ENCODE peak calls at places on chromosomes 2 and 18, in seven cellular contexts. One of them, this sample, is unnamed.

GRCh38 chr2:150388289-150388625 is 99.2 kb downstream of the RND3 start:
- DNase-seq in foreskin fibroblast: no peak
- DNase-seq in left ventricle myocardium inferior: no peak
- DNase-seq in right cardiac atrium: no peak
- DNase-seq in mesenchymal stem cell: no peak
- DNase-seq in Kasumi-1: no peak
- DNase-seq in iPS-NIHi11: no peak
- DNase-seq in this sample: no peak

GRCh38 chr2:45011621-45012602 is 2.7 kb upstream of the SIX2 start:
- DNase-seq in right cardiac atrium: no peak
- DNase-seq in mesenchymal stem cell: no peak
- DNase-seq in foreskin fibroblast: no peak
- DNase-seq in Kasumi-1: no peak
- DNase-seq in iPS-NIHi11: no peak
- DNase-seq in left ventricle myocardium inferior: no peak
- DNase-seq in this sample: no peak

GRCh38 chr2:31886700-31887099 is 124.1 kb downstream of the MEMO1 start:
- DNase-seq in right cardiac atrium: no peak
- DNase-seq in left ventricle myocardium inferior: no peak
- DNase-seq in iPS-NIHi11: peak
- DNase-seq in foreskin fibroblast: peak
- DNase-seq in mesenchymal stem cell: peak
- DNase-seq in Kasumi-1: peak
- DNase-seq in this sample: no peak

GRCh38 chr2:172672114-172672513 is 63.5 kb upstream of the RAPGEF4 start:
- DNase-seq in iPS-NIHi11: no peak
- DNase-seq in mesenchymal stem cell: no peak
- DNase-seq in foreskin fibroblast: peak
- DNase-seq in Kasumi-1: no peak
- DNase-seq in right cardiac atrium: no peak
- DNase-seq in left ventricle myocardium inferior: no peak
- DNase-seq in this sample: no peak

GRCh38 chr18:2848145-2848878 is 1.5 kb downstream of the EMILIN2 start:
- DNase-seq in left ventricle myocardium inferior: no peak
- DNase-seq in mesenchymal stem cell: peak
- DNase-seq in foreskin fibroblast: peak
- DNase-seq in right cardiac atrium: no peak
- DNase-seq in Kasumi-1: no peak
- DNase-seq in iPS-NIHi11: no peak
- DNase-seq in this sample: no peak

GRCh38 chr18:3584897-3585460 is 135.0 kb downstream of the TGIF1 start:
- DNase-seq in foreskin fibroblast: no peak
- DNase-seq in mesenchymal stem cell: no peak
- DNase-seq in iPS-NIHi11: peak
- DNase-seq in Kasumi-1: peak
- DNase-seq in right cardiac atrium: no peak
- DNase-seq in left ventricle myocardium inferior: no peak
- DNase-seq in this sample: no peak

GRCh38 chr18:36786686-36787085 is 42.1 kb downstream of the TPGS2 start:
- DNase-seq in mesenchymal stem cell: peak
- DNase-seq in right cardiac atrium: peak
- DNase-seq in left ventricle myocardium inferior: peak
- DNase-seq in iPS-NIHi11: no peak
- DNase-seq in foreskin fibroblast: peak
- DNase-seq in Kasumi-1: no peak
- DNase-seq in this sample: no peak

GRCh38 chr2:96114546-96114902 is 1.8 kb downstream of the ADRA2B start:
- DNase-seq in iPS-NIHi11: no peak
- DNase-seq in foreskin fibroblast: no peak
- DNase-seq in Kasumi-1: no peak
- DNase-seq in left ventricle myocardium inferior: peak
- DNase-seq in mesenchymal stem cell: no peak
- DNase-seq in right cardiac atrium: no peak
- DNase-seq in this sample: no peak

GRCh38 chr2:27446057-27446456 is 3.9 kb downstream of the KRTCAP3 start:
- DNase-seq in iPS-NIHi11: peak
- DNase-seq in left ventricle myocardium inferior: no peak
- DNase-seq in mesenchymal stem cell: no peak
- DNase-seq in foreskin fibroblast: no peak
- DNase-seq in right cardiac atrium: no peak
- DNase-seq in Kasumi-1: no peak
- DNase-seq in this sample: peak

GRCh38 chr2:85438291-85439110 is 20.0 kb downstream of the SH2D6 start:
- DNase-seq in left ventricle myocardium inferior: peak
- DNase-seq in mesenchymal stem cell: no peak
- DNase-seq in Kasumi-1: no peak
- DNase-seq in right cardiac atrium: peak
- DNase-seq in foreskin fibroblast: no peak
- DNase-seq in iPS-NIHi11: no peak
- DNase-seq in this sample: no peak

GRCh38 chr18:70423988-70424387 is 135.1 kb downstream of the SOCS6 start:
- DNase-seq in iPS-NIHi11: peak
- DNase-seq in foreskin fibroblast: peak
- DNase-seq in left ventricle myocardium inferior: no peak
- DNase-seq in mesenchymal stem cell: no peak
- DNase-seq in Kasumi-1: no peak
- DNase-seq in right cardiac atrium: no peak
- DNase-seq in this sample: no peak

GRCh38 chr2:51231071-51231470 is 199.1 kb upstream of the NRXN1 start:
- DNase-seq in left ventricle myocardium inferior: no peak
- DNase-seq in foreskin fibroblast: no peak
- DNase-seq in iPS-NIHi11: no peak
- DNase-seq in Kasumi-1: no peak
- DNase-seq in right cardiac atrium: no peak
- DNase-seq in mesenchymal stem cell: peak
- DNase-seq in this sample: no peak

GRCh38 chr2:112840068-112840445 is 3.5 kb upstream of the IL1B start:
- DNase-seq in foreskin fibroblast: no peak
- DNase-seq in iPS-NIHi11: no peak
- DNase-seq in mesenchymal stem cell: no peak
- DNase-seq in Kasumi-1: no peak
- DNase-seq in left ventricle myocardium inferior: no peak
- DNase-seq in right cardiac atrium: no peak
- DNase-seq in this sample: no peak

GRCh38 chr2:206939340-206939739 is at the start of gene CPO:
- DNase-seq in left ventricle myocardium inferior: no peak
- DNase-seq in iPS-NIHi11: no peak
- DNase-seq in foreskin fibroblast: no peak
- DNase-seq in right cardiac atrium: no peak
- DNase-seq in Kasumi-1: no peak
- DNase-seq in mesenchymal stem cell: no peak
- DNase-seq in this sample: no peak

GRCh38 chr2:129885735-129886134 is 93.7 kb upstream of the RAB6C start:
- DNase-seq in mesenchymal stem cell: no peak
- DNase-seq in foreskin fibroblast: no peak
- DNase-seq in iPS-NIHi11: peak
- DNase-seq in Kasumi-1: peak
- DNase-seq in right cardiac atrium: no peak
- DNase-seq in left ventricle myocardium inferior: no peak
- DNase-seq in this sample: no peak

GRCh38 chr2:232309592-232309991 is 69.0 kb upstream of the ALPP start:
- DNase-seq in Kasumi-1: no peak
- DNase-seq in right cardiac atrium: no peak
- DNase-seq in left ventricle myocardium inferior: no peak
- DNase-seq in mesenchymal stem cell: no peak
- DNase-seq in iPS-NIHi11: peak
- DNase-seq in foreskin fibroblast: no peak
- DNase-seq in this sample: no peak

GRCh38 chr2:141062016-141062415 is 1068.8 kb downstream of the LRP1B start:
- DNase-seq in Kasumi-1: no peak
- DNase-seq in right cardiac atrium: no peak
- DNase-seq in mesenchymal stem cell: no peak
- DNase-seq in foreskin fibroblast: no peak
- DNase-seq in left ventricle myocardium inferior: no peak
- DNase-seq in iPS-NIHi11: no peak
- DNase-seq in this sample: no peak

GRCh38 chr2:172480301-172481218 is 53.2 kb downstream of the ITGA6 start:
- DNase-seq in Kasumi-1: no peak
- DNase-seq in foreskin fibroblast: peak
- DNase-seq in mesenchymal stem cell: peak
- DNase-seq in iPS-NIHi11: no peak
- DNase-seq in left ventricle myocardium inferior: peak
- DNase-seq in right cardiac atrium: peak
- DNase-seq in this sample: no peak

GRCh38 chr2:84862006-84862405 is 18.9 kb downstream of the TRABD2A start:
- DNase-seq in iPS-NIHi11: no peak
- DNase-seq in foreskin fibroblast: no peak
- DNase-seq in right cardiac atrium: no peak
- DNase-seq in mesenchymal stem cell: no peak
- DNase-seq in left ventricle myocardium inferior: no peak
- DNase-seq in Kasumi-1: no peak
- DNase-seq in this sample: no peak

GRCh38 chr2:18491577-18491976 is 68.9 kb downstream of the RDH14 start:
- DNase-seq in right cardiac atrium: no peak
- DNase-seq in Kasumi-1: no peak
- DNase-seq in left ventricle myocardium inferior: no peak
- DNase-seq in foreskin fibroblast: no peak
- DNase-seq in iPS-NIHi11: no peak
- DNase-seq in mesenchymal stem cell: no peak
- DNase-seq in this sample: no peak

GRCh38 chr2:133326651-133327397 is 241.4 kb downstream of the NCKAP5 start:
- DNase-seq in iPS-NIHi11: no peak
- DNase-seq in right cardiac atrium: no peak
- DNase-seq in Kasumi-1: no peak
- DNase-seq in left ventricle myocardium inferior: no peak
- DNase-seq in mesenchymal stem cell: peak
- DNase-seq in foreskin fibroblast: peak
- DNase-seq in this sample: no peak

GRCh38 chr2:240930631-240931318 is 24.6 kb downstream of the CROCC2 start:
- DNase-seq in right cardiac atrium: peak
- DNase-seq in Kasumi-1: no peak
- DNase-seq in left ventricle myocardium inferior: peak
- DNase-seq in mesenchymal stem cell: no peak
- DNase-seq in foreskin fibroblast: no peak
- DNase-seq in iPS-NIHi11: peak
- DNase-seq in this sample: no peak

GRCh38 chr2:11674983-11675382 is 5.0 kb upstream of the NTSR2 start:
- DNase-seq in right cardiac atrium: no peak
- DNase-seq in left ventricle myocardium inferior: no peak
- DNase-seq in mesenchymal stem cell: no peak
- DNase-seq in foreskin fibroblast: no peak
- DNase-seq in iPS-NIHi11: no peak
- DNase-seq in Kasumi-1: no peak
- DNase-seq in this sample: no peak

GRCh38 chr2:195649629-195650190 is 7.3 kb upstream of the SLC39A10 start:
- DNase-seq in Kasumi-1: peak
- DNase-seq in foreskin fibroblast: no peak
- DNase-seq in left ventricle myocardium inferior: no peak
- DNase-seq in right cardiac atrium: no peak
- DNase-seq in mesenchymal stem cell: no peak
- DNase-seq in iPS-NIHi11: no peak
- DNase-seq in this sample: no peak

GRCh38 chr2:234313498-234313897 is 183.4 kb downstream of the ARL4C start:
- DNase-seq in foreskin fibroblast: no peak
- DNase-seq in mesenchymal stem cell: no peak
- DNase-seq in Kasumi-1: no peak
- DNase-seq in left ventricle myocardium inferior: no peak
- DNase-seq in right cardiac atrium: no peak
- DNase-seq in iPS-NIHi11: no peak
- DNase-seq in this sample: peak

GRCh38 chr2:74223941-74224770 is 25.7 kb downstream of the MTHFD2 start:
- DNase-seq in right cardiac atrium: no peak
- DNase-seq in foreskin fibroblast: peak
- DNase-seq in left ventricle myocardium inferior: no peak
- DNase-seq in Kasumi-1: no peak
- DNase-seq in mesenchymal stem cell: no peak
- DNase-seq in iPS-NIHi11: no peak
- DNase-seq in this sample: no peak

GRCh38 chr18:62809900-62810299 is 94.6 kb downstream of the PHLPP1 start:
- DNase-seq in Kasumi-1: no peak
- DNase-seq in iPS-NIHi11: no peak
- DNase-seq in foreskin fibroblast: no peak
- DNase-seq in mesenchymal stem cell: peak
- DNase-seq in left ventricle myocardium inferior: no peak
- DNase-seq in right cardiac atrium: no peak
- DNase-seq in this sample: no peak

GRCh38 chr2:198177040-198177439 is 372.6 kb downstream of the PLCL1 start:
- DNase-seq in foreskin fibroblast: no peak
- DNase-seq in mesenchymal stem cell: no peak
- DNase-seq in iPS-NIHi11: no peak
- DNase-seq in right cardiac atrium: no peak
- DNase-seq in left ventricle myocardium inferior: no peak
- DNase-seq in Kasumi-1: no peak
- DNase-seq in this sample: no peak

GRCh38 chr2:27960237-27960912 is 69.8 kb downstream of the BABAM2 start:
- DNase-seq in right cardiac atrium: no peak
- DNase-seq in left ventricle myocardium inferior: no peak
- DNase-seq in iPS-NIHi11: no peak
- DNase-seq in foreskin fibroblast: peak
- DNase-seq in Kasumi-1: peak
- DNase-seq in mesenchymal stem cell: peak
- DNase-seq in this sample: no peak

GRCh38 chr2:238427435-238428162 is 872 bp downstream of the ASB1 start:
- DNase-seq in foreskin fibroblast: peak
- DNase-seq in mesenchymal stem cell: peak
- DNase-seq in Kasumi-1: peak
- DNase-seq in left ventricle myocardium inferior: no peak
- DNase-seq in iPS-NIHi11: no peak
- DNase-seq in right cardiac atrium: no peak
- DNase-seq in this sample: no peak

This sample was measured in breast epithelium.